ENCODE peak calls at places on chromosomes 11 and 22, in nine cellular contexts. One of them, this sample, is unnamed.
A peak's percentile ranks its signal among the peaks of the same experiment; 100 is the strongest.

GRCh38 chr11:43868852-43869567 is 11.6 kb upstream of the ALKBH3 start:
- DNase-seq in adrenal gland: no peak
- DNase-seq in naive thymus-derived CD4-positive, alpha-beta T cell: no peak
- DNase-seq in breast epithelium: no peak
- DNase-seq in CD4-positive, CD25-positive, alpha-beta regulatory T cell: peak; percentile 89
- DNase-seq in heart right ventricle: no peak
- DNase-seq in ovary: no peak
- DNase-seq in SK-N-SH: no peak
- DNase-seq in PC-3: peak; percentile 39
- DNase-seq in this sample: peak; percentile 70

GRCh38 chr22:20656902-20657836 is 116.7 kb upstream of the SERPIND1 start:
- DNase-seq in adrenal gland: no peak
- DNase-seq in naive thymus-derived CD4-positive, alpha-beta T cell: no peak
- DNase-seq in breast epithelium: no peak
- DNase-seq in CD4-positive, CD25-positive, alpha-beta regulatory T cell: no peak
- DNase-seq in heart right ventricle: no peak
- DNase-seq in ovary: no peak
- DNase-seq in SK-N-SH: no peak
- DNase-seq in PC-3: no peak
- DNase-seq in this sample: no peak

GRCh38 chr22:23536821-23537345 is 43.2 kb downstream of the IGLL1 start:
- DNase-seq in adrenal gland: no peak
- DNase-seq in naive thymus-derived CD4-positive, alpha-beta T cell: no peak
- DNase-seq in breast epithelium: no peak
- DNase-seq in CD4-positive, CD25-positive, alpha-beta regulatory T cell: no peak
- DNase-seq in heart right ventricle: no peak
- DNase-seq in ovary: peak; percentile 37
- DNase-seq in SK-N-SH: no peak
- DNase-seq in PC-3: no peak
- DNase-seq in this sample: no peak

GRCh38 chr11:19524171-19524671 is 188.4 kb upstream of the NAV2 start:
- DNase-seq in adrenal gland: peak; percentile 32
- DNase-seq in naive thymus-derived CD4-positive, alpha-beta T cell: no peak
- DNase-seq in breast epithelium: no peak
- DNase-seq in CD4-positive, CD25-positive, alpha-beta regulatory T cell: no peak
- DNase-seq in heart right ventricle: no peak
- DNase-seq in ovary: no peak
- DNase-seq in SK-N-SH: no peak
- DNase-seq in PC-3: no peak
- DNase-seq in this sample: no peak

GRCh38 chr11:125338886-125339811 is 156.9 kb downstream of the FEZ1 start:
- DNase-seq in adrenal gland: no peak
- DNase-seq in naive thymus-derived CD4-positive, alpha-beta T cell: no peak
- DNase-seq in breast epithelium: no peak
- DNase-seq in CD4-positive, CD25-positive, alpha-beta regulatory T cell: no peak
- DNase-seq in heart right ventricle: peak; percentile 65
- DNase-seq in ovary: peak; percentile 65
- DNase-seq in SK-N-SH: peak; percentile 61
- DNase-seq in PC-3: no peak
- DNase-seq in this sample: no peak

GRCh38 chr11:104076455-104076854 is 40.0 kb downstream of the DDI1 start:
- DNase-seq in adrenal gland: no peak
- DNase-seq in naive thymus-derived CD4-positive, alpha-beta T cell: no peak
- DNase-seq in breast epithelium: no peak
- DNase-seq in CD4-positive, CD25-positive, alpha-beta regulatory T cell: no peak
- DNase-seq in heart right ventricle: no peak
- DNase-seq in ovary: no peak
- DNase-seq in SK-N-SH: no peak
- DNase-seq in PC-3: no peak
- DNase-seq in this sample: no peak

GRCh38 chr11:76674517-76675400 is 4.2 kb upstream of the LRRC32 start:
- DNase-seq in adrenal gland: no peak
- DNase-seq in naive thymus-derived CD4-positive, alpha-beta T cell: no peak
- DNase-seq in breast epithelium: no peak
- DNase-seq in CD4-positive, CD25-positive, alpha-beta regulatory T cell: no peak
- DNase-seq in heart right ventricle: no peak
- DNase-seq in ovary: no peak
- DNase-seq in SK-N-SH: no peak
- DNase-seq in PC-3: no peak
- DNase-seq in this sample: no peak

GRCh38 chr11:36278531-36279245 is 10.5 kb downstream of the COMMD9 start:
- DNase-seq in adrenal gland: no peak
- DNase-seq in naive thymus-derived CD4-positive, alpha-beta T cell: no peak
- DNase-seq in breast epithelium: no peak
- DNase-seq in CD4-positive, CD25-positive, alpha-beta regulatory T cell: no peak
- DNase-seq in heart right ventricle: no peak
- DNase-seq in ovary: no peak
- DNase-seq in SK-N-SH: no peak
- DNase-seq in PC-3: no peak
- DNase-seq in this sample: no peak

GRCh38 chr11:65172600-65172999 is 2.6 kb downstream of the SPDYC start:
- DNase-seq in adrenal gland: no peak
- DNase-seq in naive thymus-derived CD4-positive, alpha-beta T cell: no peak
- DNase-seq in breast epithelium: no peak
- DNase-seq in CD4-positive, CD25-positive, alpha-beta regulatory T cell: no peak
- DNase-seq in heart right ventricle: no peak
- DNase-seq in ovary: no peak
- DNase-seq in SK-N-SH: no peak
- DNase-seq in PC-3: no peak
- DNase-seq in this sample: no peak

GRCh38 chr22:39936523-39937145 is 23.6 kb upstream of the TMA7B start:
- DNase-seq in adrenal gland: no peak
- DNase-seq in naive thymus-derived CD4-positive, alpha-beta T cell: no peak
- DNase-seq in breast epithelium: no peak
- DNase-seq in CD4-positive, CD25-positive, alpha-beta regulatory T cell: no peak
- DNase-seq in heart right ventricle: no peak
- DNase-seq in ovary: no peak
- DNase-seq in SK-N-SH: no peak
- DNase-seq in PC-3: no peak
- DNase-seq in this sample: no peak

GRCh38 chr22:33908201-33909074 is 11.8 kb downstream of the LARGE1 start:
- DNase-seq in adrenal gland: no peak
- DNase-seq in naive thymus-derived CD4-positive, alpha-beta T cell: no peak
- DNase-seq in breast epithelium: no peak
- DNase-seq in CD4-positive, CD25-positive, alpha-beta regulatory T cell: no peak
- DNase-seq in heart right ventricle: no peak
- DNase-seq in ovary: no peak
- DNase-seq in SK-N-SH: no peak
- DNase-seq in PC-3: no peak
- DNase-seq in this sample: no peak

GRCh38 chr22:40449676-40450035 is 79.3 kb downstream of the SGSM3 start:
- DNase-seq in adrenal gland: no peak
- DNase-seq in naive thymus-derived CD4-positive, alpha-beta T cell: no peak
- DNase-seq in breast epithelium: no peak
- DNase-seq in CD4-positive, CD25-positive, alpha-beta regulatory T cell: no peak
- DNase-seq in heart right ventricle: no peak
- DNase-seq in ovary: no peak
- DNase-seq in SK-N-SH: no peak
- DNase-seq in PC-3: no peak
- DNase-seq in this sample: no peak

GRCh38 chr11:12164061-12165014 is 53.9 kb downstream of the MICAL2 start:
- DNase-seq in adrenal gland: no peak
- DNase-seq in naive thymus-derived CD4-positive, alpha-beta T cell: no peak
- DNase-seq in breast epithelium: peak; percentile 85
- DNase-seq in CD4-positive, CD25-positive, alpha-beta regulatory T cell: no peak
- DNase-seq in heart right ventricle: no peak
- DNase-seq in ovary: no peak
- DNase-seq in SK-N-SH: no peak
- DNase-seq in PC-3: peak; percentile 96
- DNase-seq in this sample: no peak

GRCh38 chr11:36228689-36229088 is 60.5 kb downstream of the COMMD9 start:
- DNase-seq in adrenal gland: no peak
- DNase-seq in naive thymus-derived CD4-positive, alpha-beta T cell: no peak
- DNase-seq in breast epithelium: peak; percentile 82
- DNase-seq in CD4-positive, CD25-positive, alpha-beta regulatory T cell: no peak
- DNase-seq in heart right ventricle: no peak
- DNase-seq in ovary: no peak
- DNase-seq in SK-N-SH: no peak
- DNase-seq in PC-3: no peak
- DNase-seq in this sample: no peak

GRCh38 chr11:10906521-10906920 is 48.7 kb upstream of the ZBED5 start:
- DNase-seq in adrenal gland: no peak
- DNase-seq in naive thymus-derived CD4-positive, alpha-beta T cell: no peak
- DNase-seq in breast epithelium: no peak
- DNase-seq in CD4-positive, CD25-positive, alpha-beta regulatory T cell: no peak
- DNase-seq in heart right ventricle: no peak
- DNase-seq in ovary: no peak
- DNase-seq in SK-N-SH: no peak
- DNase-seq in PC-3: peak; percentile 49
- DNase-seq in this sample: no peak

GRCh38 chr22:36328635-36329216 is 59.0 kb downstream of the MYH9 start:
- DNase-seq in adrenal gland: peak; percentile 96
- DNase-seq in naive thymus-derived CD4-positive, alpha-beta T cell: no peak
- DNase-seq in breast epithelium: peak; percentile 81
- DNase-seq in CD4-positive, CD25-positive, alpha-beta regulatory T cell: no peak
- DNase-seq in heart right ventricle: peak; percentile 71
- DNase-seq in ovary: peak; percentile 75
- DNase-seq in SK-N-SH: no peak
- DNase-seq in PC-3: peak; percentile 69
- DNase-seq in this sample: no peak

GRCh38 chr11:8033791-8034585 is 46.9 kb downstream of the EIF3F start:
- DNase-seq in adrenal gland: no peak
- DNase-seq in naive thymus-derived CD4-positive, alpha-beta T cell: no peak
- DNase-seq in breast epithelium: no peak
- DNase-seq in CD4-positive, CD25-positive, alpha-beta regulatory T cell: no peak
- DNase-seq in heart right ventricle: no peak
- DNase-seq in ovary: peak; percentile 28
- DNase-seq in SK-N-SH: no peak
- DNase-seq in PC-3: no peak
- DNase-seq in this sample: no peak

GRCh38 chr11:2838091-2838490 is 47.5 kb downstream of the CDKN1C start:
- DNase-seq in adrenal gland: no peak
- DNase-seq in naive thymus-derived CD4-positive, alpha-beta T cell: no peak
- DNase-seq in breast epithelium: no peak
- DNase-seq in CD4-positive, CD25-positive, alpha-beta regulatory T cell: no peak
- DNase-seq in heart right ventricle: no peak
- DNase-seq in ovary: no peak
- DNase-seq in SK-N-SH: no peak
- DNase-seq in PC-3: no peak
- DNase-seq in this sample: no peak
- H3K27ac ChIP-seq in adrenal gland: no peak overlapping the region
- H3K27ac ChIP-seq in naive thymus-derived CD4-positive, alpha-beta T cell: no peak overlapping the region
- H3K27ac ChIP-seq in breast epithelium: no peak overlapping the region
- H3K27ac ChIP-seq in CD4-positive, CD25-positive, alpha-beta regulatory T cell: no peak overlapping the region
- H3K27ac ChIP-seq in heart right ventricle: peak overlapping the region; percentile 51
- H3K27ac ChIP-seq in ovary: no peak overlapping the region
- H3K27ac ChIP-seq in SK-N-SH: no peak overlapping the region
- H3K27ac ChIP-seq in PC-3: no peak overlapping the region
- H3K27ac ChIP-seq in this sample: no peak overlapping the region

GRCh38 chr11:122036493-122036892 is 79.5 kb downstream of the BLID start:
- DNase-seq in adrenal gland: no peak
- DNase-seq in naive thymus-derived CD4-positive, alpha-beta T cell: no peak
- DNase-seq in breast epithelium: no peak
- DNase-seq in CD4-positive, CD25-positive, alpha-beta regulatory T cell: no peak
- DNase-seq in heart right ventricle: no peak
- DNase-seq in ovary: no peak
- DNase-seq in SK-N-SH: no peak
- DNase-seq in PC-3: no peak
- DNase-seq in this sample: no peak

GRCh38 chr11:122033193-122033592 is 82.8 kb downstream of the BLID start:
- DNase-seq in adrenal gland: no peak
- DNase-seq in naive thymus-derived CD4-positive, alpha-beta T cell: no peak
- DNase-seq in breast epithelium: no peak
- DNase-seq in CD4-positive, CD25-positive, alpha-beta regulatory T cell: no peak
- DNase-seq in heart right ventricle: no peak
- DNase-seq in ovary: no peak
- DNase-seq in SK-N-SH: no peak
- DNase-seq in PC-3: no peak
- DNase-seq in this sample: no peak

GRCh38 chr11:122032317-122032716 is 83.7 kb downstream of the BLID start:
- DNase-seq in adrenal gland: no peak
- DNase-seq in naive thymus-derived CD4-positive, alpha-beta T cell: no peak
- DNase-seq in breast epithelium: no peak
- DNase-seq in CD4-positive, CD25-positive, alpha-beta regulatory T cell: no peak
- DNase-seq in heart right ventricle: no peak
- DNase-seq in ovary: no peak
- DNase-seq in SK-N-SH: no peak
- DNase-seq in PC-3: no peak
- DNase-seq in this sample: no peak

GRCh38 chr11:122036022-122036421 is 80.0 kb downstream of the BLID start:
- DNase-seq in adrenal gland: no peak
- DNase-seq in naive thymus-derived CD4-positive, alpha-beta T cell: no peak
- DNase-seq in breast epithelium: no peak
- DNase-seq in CD4-positive, CD25-positive, alpha-beta regulatory T cell: no peak
- DNase-seq in heart right ventricle: no peak
- DNase-seq in ovary: no peak
- DNase-seq in SK-N-SH: no peak
- DNase-seq in PC-3: no peak
- DNase-seq in this sample: no peak

GRCh38 chr11:122033631-122034030 is 82.4 kb downstream of the BLID start:
- DNase-seq in adrenal gland: no peak
- DNase-seq in naive thymus-derived CD4-positive, alpha-beta T cell: no peak
- DNase-seq in breast epithelium: no peak
- DNase-seq in CD4-positive, CD25-positive, alpha-beta regulatory T cell: no peak
- DNase-seq in heart right ventricle: no peak
- DNase-seq in ovary: no peak
- DNase-seq in SK-N-SH: no peak
- DNase-seq in PC-3: no peak
- DNase-seq in this sample: no peak
- H3K4me1 ChIP-seq in adrenal gland: no peaks in the 10 kb centered on the region
- H3K4me1 ChIP-seq in naive thymus-derived CD4-positive, alpha-beta T cell: no peaks in the 10 kb centered on the region
- H3K4me1 ChIP-seq in breast epithelium: no peaks in the 10 kb centered on the region
- H3K4me1 ChIP-seq in CD4-positive, CD25-positive, alpha-beta regulatory T cell: no peaks in the 10 kb centered on the region
- H3K4me1 ChIP-seq in heart right ventricle: no peaks in the 10 kb centered on the region
- H3K4me1 ChIP-seq in ovary: no peaks in the 10 kb centered on the region
- H3K4me1 ChIP-seq in SK-N-SH: peaks cover 20% of the 10 kb centered on the region
- H3K4me1 ChIP-seq in PC-3: no peaks in the 10 kb centered on the region
- H3K4me1 ChIP-seq in this sample: no peaks in the 10 kb centered on the region

GRCh38 chr11:66609951-66610617 is 6.3 kb upstream of the RBM14 start:
- DNase-seq in adrenal gland: no peak
- DNase-seq in naive thymus-derived CD4-positive, alpha-beta T cell: no peak
- DNase-seq in breast epithelium: no peak
- DNase-seq in CD4-positive, CD25-positive, alpha-beta regulatory T cell: peak; percentile 26
- DNase-seq in heart right ventricle: no peak
- DNase-seq in ovary: no peak
- DNase-seq in SK-N-SH: no peak
- DNase-seq in PC-3: no peak
- DNase-seq in this sample: no peak
- H3K27ac ChIP-seq in adrenal gland: no peak overlapping the region
- H3K27ac ChIP-seq in naive thymus-derived CD4-positive, alpha-beta T cell: no peak overlapping the region
- H3K27ac ChIP-seq in breast epithelium: no peak overlapping the region
- H3K27ac ChIP-seq in CD4-positive, CD25-positive, alpha-beta regulatory T cell: peak overlapping the region; percentile 31
- H3K27ac ChIP-seq in heart right ventricle: no peak overlapping the region
- H3K27ac ChIP-seq in ovary: no peak overlapping the region
- H3K27ac ChIP-seq in SK-N-SH: no peak overlapping the region
- H3K27ac ChIP-seq in PC-3: no peak overlapping the region
- H3K27ac ChIP-seq in this sample: no peak overlapping the region

GRCh38 chr11:42552786-42553185 is 759.0 kb upstream of the API5 start:
- DNase-seq in adrenal gland: peak; percentile 28
- DNase-seq in naive thymus-derived CD4-positive, alpha-beta T cell: no peak
- DNase-seq in breast epithelium: no peak
- DNase-seq in CD4-positive, CD25-positive, alpha-beta regulatory T cell: no peak
- DNase-seq in heart right ventricle: no peak
- DNase-seq in ovary: peak; percentile 37
- DNase-seq in SK-N-SH: no peak
- DNase-seq in PC-3: no peak
- DNase-seq in this sample: no peak

DNA sequence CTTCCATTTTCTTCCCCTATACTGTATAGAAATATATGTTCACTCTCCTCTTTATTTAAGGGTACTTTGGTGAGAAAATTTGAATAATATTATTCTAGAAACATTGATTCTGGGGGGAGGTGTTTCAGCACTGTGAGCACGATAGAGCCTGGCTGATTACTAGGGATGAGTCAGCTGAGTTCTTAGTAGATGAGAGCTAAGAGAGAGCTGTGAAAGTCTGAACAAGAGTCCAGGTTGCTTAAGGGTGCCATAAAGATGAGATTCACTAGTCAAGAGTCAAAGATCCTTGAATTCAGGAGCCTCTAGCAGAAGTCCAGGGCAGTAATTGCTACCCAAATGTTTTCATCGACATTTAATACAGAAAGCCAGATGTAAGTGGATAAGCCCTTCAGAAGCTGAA is 756.6 kb upstream of the API5 start:
- DNase-seq in adrenal gland: no peak
- DNase-seq in naive thymus-derived CD4-positive, alpha-beta T cell: no peak
- DNase-seq in breast epithelium: no peak
- DNase-seq in CD4-positive, CD25-positive, alpha-beta regulatory T cell: no peak
- DNase-seq in heart right ventricle: no peak
- DNase-seq in ovary: no peak
- DNase-seq in SK-N-SH: no peak
- DNase-seq in PC-3: no peak
- DNase-seq in this sample: no peak
- H3K4me1 ChIP-seq in adrenal gland: no peaks in the 10 kb centered on the region
- H3K4me1 ChIP-seq in naive thymus-derived CD4-positive, alpha-beta T cell: no peaks in the 10 kb centered on the region
- H3K4me1 ChIP-seq in breast epithelium: no peaks in the 10 kb centered on the region
- H3K4me1 ChIP-seq in CD4-positive, CD25-positive, alpha-beta regulatory T cell: no peaks in the 10 kb centered on the region
- H3K4me1 ChIP-seq in heart right ventricle: no peaks in the 10 kb centered on the region
- H3K4me1 ChIP-seq in ovary: no peaks in the 10 kb centered on the region
- H3K4me1 ChIP-seq in SK-N-SH: no peaks in the 10 kb centered on the region
- H3K4me1 ChIP-seq in PC-3: no peaks in the 10 kb centered on the region
- H3K4me1 ChIP-seq in this sample: no peaks in the 10 kb centered on the region